ENCODE peak calls at places on chromosomes 4 and X, in ten cellular contexts. Q is neuronal stem cell; R is upper lobe of left lung; Z is kidney; A is CD4-positive, alpha-beta memory T cell; S is HCT116; V is fibroblast of lung; L is psoas muscle; B is lower lobe of right lung; I is OCI-LY7. T is an unnamed sample.
A peak's percentile ranks its signal among the peaks of the same experiment; 100 is the strongest.

GRCh38 chr4:82044141-82044993 is 329.4 kb downstream of the HNRNPD start:
- DNase-seq in Q (peak; percentile 72), R (peak; percentile 94), Z (peak; percentile 88), A (no peak), S (no peak), V (peak; percentile 41), L (peak; percentile 60), B (peak; percentile 81), I (no peak), T (peak; percentile 87)

GRCh38 chr4:146545102-146545501 is 23.4 kb upstream of the SLC10A7 start:
- DNase-seq in Q (no peak), R (no peak), Z (no peak), A (no peak), S (no peak), V (peak; percentile 27), L (no peak), B (no peak), I (peak; percentile 27), T (peak; percentile 43)

GRCh38 chrX:119189586-119189985 is 46.5 kb upstream of the PGRMC1 start:
- DNase-seq in Q (no peak), R (no peak), Z (peak; percentile 74), A (no peak), S (no peak), V (peak; percentile 18), L (peak; percentile 45), B (no peak), I (no peak), T (peak; percentile 3)

GRCh38 chrX:281166-281999 is at the start of gene PLCXD1:
- DNase-seq in Q (peak; percentile 73), R (no peak), Z (peak; percentile 68), A (no peak), S (no peak), V (peak; percentile 66), L (no peak), B (peak; percentile 49), I (peak; percentile 84), T (peak; percentile 46)

GRCh38 chr4:2343476-2343875 is 75.0 kb downstream of the ZFYVE28 start:
- DNase-seq in Q (no peak), R (no peak), Z (no peak), A (peak; percentile 18), S (no peak), V (no peak), L (no peak), B (peak; percentile 16), I (no peak), T (no peak)

GRCh38 chrX:96474357-96475125 is 210.1 kb upstream of the DIAPH2 start:
- DNase-seq in Q (no peak), R (no peak), Z (no peak), A (no peak), S (no peak), V (peak; percentile 60), L (no peak), B (no peak), I (no peak), T (no peak)

GRCh38 chrX:19926095-19926494 is 38.7 kb upstream of the SH3KBP1 start:
- DNase-seq in Q (no peak), R (no peak), Z (no peak), A (no peak), S (no peak), V (no peak), L (no peak), B (no peak), I (no peak), T (no peak)

GRCh38 chr4:111228874-111229273 is 606.0 kb upstream of the PITX2 start:
- DNase-seq in Q (no peak), R (no peak), Z (no peak), A (no peak), S (no peak), V (no peak), L (no peak), B (no peak), I (no peak), T (no peak)

GRCh38 chr4:2932561-2932950 is 30.6 kb downstream of the NOP14 start:
- DNase-seq in Q (no peak), R (no peak), Z (peak; percentile 79), A (no peak), S (no peak), V (no peak), L (no peak), B (no peak), I (no peak), T (no peak)

GRCh38 chr4:1209821-1210220 is 37.4 kb upstream of the SPON2 start:
- DNase-seq in Q (peak; percentile 18), R (peak; percentile 89), Z (peak; percentile 94), A (no peak), S (no peak), V (peak; percentile 94), L (peak; percentile 82), B (peak; percentile 62), I (no peak), T (peak; percentile 60)

GRCh38 chr4:1210241-1210841 is 38.0 kb upstream of the SPON2 start:
- DNase-seq in Q (no peak), R (peak; percentile 54), Z (peak; percentile 73), A (no peak), S (no peak), V (no peak), L (peak; percentile 9), B (peak; percentile 35), I (no peak), T (no peak)

GRCh38 chr4:1208266-1208961 is 36.0 kb upstream of the SPON2 start:
- DNase-seq in Q (no peak), R (peak; percentile 85), Z (peak; percentile 73), A (no peak), S (no peak), V (no peak), L (peak; percentile 30), B (peak; percentile 51), I (no peak), T (peak; percentile 53)

GRCh38 chr4:1207603-1208265 is 35.4 kb upstream of the SPON2 start:
- DNase-seq in Q (no peak), R (peak; percentile 90), Z (peak; percentile 91), A (no peak), S (no peak), V (peak; percentile 95), L (peak; percentile 65), B (peak; percentile 54), I (no peak), T (peak; percentile 89)

DNA sequence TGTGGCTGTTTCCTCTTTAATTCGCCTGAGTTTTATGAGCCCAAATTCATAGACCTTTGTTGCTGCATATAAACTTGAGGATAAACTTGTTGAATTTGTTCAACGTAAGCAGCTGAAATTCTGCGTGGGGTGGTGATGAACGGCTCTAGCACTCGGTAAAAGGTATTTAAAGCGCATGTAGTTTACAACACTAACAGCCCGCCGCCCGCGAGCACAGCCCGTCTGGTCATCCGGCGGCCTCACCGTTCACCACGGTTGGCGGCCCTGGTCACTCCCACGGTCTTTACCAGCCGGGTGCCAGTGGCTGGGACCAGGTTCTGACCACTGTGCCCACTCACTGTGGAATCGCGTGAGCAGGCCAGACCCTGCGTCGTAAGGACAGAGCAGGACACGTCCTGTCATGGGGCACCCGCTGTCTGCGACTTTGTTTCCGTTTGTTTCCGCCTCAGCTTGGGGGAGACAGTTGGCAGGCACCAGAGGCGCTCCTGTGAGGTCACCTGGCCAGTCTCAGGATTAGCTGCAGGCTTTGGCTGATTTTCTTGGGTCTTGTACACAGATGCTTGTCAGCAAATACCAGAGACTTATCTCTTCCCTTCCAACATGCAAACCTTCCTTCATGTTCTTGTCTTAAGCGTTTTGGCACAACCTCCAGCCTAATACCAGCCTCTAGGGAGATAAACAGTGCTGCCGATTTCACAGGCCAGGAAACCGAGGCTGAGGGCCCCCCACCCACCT is 36.8 kb upstream of the SPON2 start:
- DNase-seq in Q (no peak), R (peak; percentile 85), Z (peak; percentile 63), A (no peak), S (no peak), V (peak; percentile 51), L (peak; percentile 30), B (peak; percentile 42), I (no peak), T (peak; percentile 69)
- H3K36me3 ChIP-seq in Q (peaks cover 37% of the 10 kb centered on the region), R (no peaks in the 10 kb centered on the region), Z (peaks cover 5% of the 10 kb centered on the region), A (peaks cover 17% of the 10 kb centered on the region), S (peaks cover 10% of the 10 kb centered on the region), V (peaks cover 30% of the 10 kb centered on the region), L (no peaks in the 10 kb centered on the region), B (peaks cover 36% of the 10 kb centered on the region), I (peaks cover 60% of the 10 kb centered on the region), T (peaks cover 16% of the 10 kb centered on the region)

DNA sequence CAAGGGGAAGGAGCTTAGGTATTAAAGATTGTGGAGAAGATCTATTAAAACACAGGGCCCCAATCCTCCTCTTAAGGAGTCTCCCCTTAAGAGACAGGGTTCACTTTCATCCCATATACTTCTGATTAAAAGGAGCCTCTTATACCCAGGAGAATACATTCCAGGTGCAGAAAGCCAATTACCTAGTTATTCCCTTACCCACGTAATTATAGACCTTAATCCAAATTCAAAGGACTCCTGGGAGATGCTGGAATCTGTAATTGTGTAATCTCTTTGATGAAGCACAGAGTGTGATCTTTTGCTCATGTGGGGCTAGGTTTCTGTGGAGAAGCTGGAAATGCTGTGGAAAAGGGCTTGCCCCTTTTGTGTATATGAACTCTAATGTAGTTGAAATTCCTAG is 1.4 kb upstream of the SEC24B start:
- DNase-seq in Q (no peak), R (no peak), Z (no peak), A (no peak), S (no peak), V (no peak), L (no peak), B (no peak), I (no peak), T (no peak)
- H3K4me3 ChIP-seq in Q (peak overlapping the region; percentile 78), R (no peak overlapping the region), Z (peak overlapping the region; percentile 58), A (no peak overlapping the region), S (peak overlapping the region; percentile 89), V (peak overlapping the region; percentile 71), L (no peak overlapping the region), B (no peak overlapping the region), I (no peak overlapping the region), T (no peak overlapping the region)

GRCh38 chrX:134423606-134424005 is 36.4 kb upstream of the HPRT1 start:
- DNase-seq in Q (no peak), R (no peak), Z (no peak), A (no peak), S (no peak), V (peak; percentile 51), L (no peak), B (no peak), I (peak; percentile 21), T (peak; percentile 15)

GRCh38 chrX:134431894-134432293 is 28.1 kb upstream of the HPRT1 start:
- DNase-seq in Q (no peak), R (no peak), Z (no peak), A (no peak), S (no peak), V (peak; percentile 24), L (no peak), B (no peak), I (no peak), T (no peak)

DNA sequence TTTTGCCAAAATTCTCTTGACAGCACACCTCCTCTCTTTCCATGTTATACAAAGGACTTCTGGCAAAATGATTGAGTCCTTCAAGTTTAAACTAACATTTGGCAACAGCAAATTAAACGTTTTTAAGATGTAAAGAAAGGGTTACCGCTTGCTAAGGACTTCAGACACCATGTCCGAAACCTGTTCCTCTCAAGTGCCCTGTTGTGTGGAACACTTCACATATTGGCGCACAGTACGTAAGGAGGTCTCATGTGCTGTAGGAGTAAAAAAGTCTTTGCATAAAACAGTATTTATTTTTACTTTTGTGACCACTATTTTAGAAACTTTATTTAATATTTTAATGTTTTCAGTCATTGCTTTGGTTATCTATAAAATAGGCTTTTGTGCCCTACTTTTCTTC is 33.7 kb upstream of the HPRT1 start:
- DNase-seq in Q (no peak), R (no peak), Z (no peak), A (no peak), S (no peak), V (no peak), L (no peak), B (no peak), I (no peak), T (no peak)
- H3K36me3 ChIP-seq in Q (peaks cover 93% of the 10 kb centered on the region), R (no peaks in the 10 kb centered on the region), Z (no peaks in the 10 kb centered on the region), A (no peaks in the 10 kb centered on the region), S (peaks cover 3% of the 10 kb centered on the region), V (no peaks in the 10 kb centered on the region), L (no peaks in the 10 kb centered on the region), B (peaks cover 11% of the 10 kb centered on the region), I (peaks cover 68% of the 10 kb centered on the region), T (peaks cover 54% of the 10 kb centered on the region)

GRCh38 chr4:76074995-76075600 is 589 bp downstream of the ART3 start:
- DNase-seq in Q (no peak), R (no peak), Z (no peak), A (no peak), S (no peak), V (no peak), L (no peak), B (no peak), I (no peak), T (no peak)
- H3K4me3 ChIP-seq in Q (no peak overlapping the region), R (no peak overlapping the region), Z (no peak overlapping the region), A (no peak overlapping the region), S (no peak overlapping the region), V (no peak overlapping the region), L (peak overlapping the region; percentile 63), B (no peak overlapping the region), I (no peak overlapping the region), T (no peak overlapping the region)